ENCODE peak calls at places on chromosomes 2 and 18, in four cellular contexts. L is glutamatergic neuron, T is transverse colon, X is GM12864. M is an unnamed sample.

GRCh38 chr2:219024059-219024458 is 17.3 kb downstream of the CFAP65 start:
- DNase-seq in L (no peak), T (no peak), X (no peak), M (no peak)

GRCh38 chr2:118902279-118903028 is 39.5 kb upstream of the MARCO start:
- DNase-seq in L (no peak), T (no peak), X (no peak), M (no peak)

GRCh38 chr2:214830794-214831346 is 21.4 kb upstream of the BARD1 start:
- DNase-seq in X (no peak), L (no peak), T (no peak), M (no peak)

GRCh38 chr2:46306320-46306719 is 9.1 kb downstream of the EPAS1 start:
- DNase-seq in T (no peak), L (no peak), X (no peak), M (no peak)

GRCh38 chr18:22678486-22678885 is 254.6 kb upstream of the RBBP8 start:
- DNase-seq in T (peak), X (no peak), L (no peak), M (no peak)

GRCh38 chr2:71003396-71003795 is 8.7 kb upstream of the TEX261 start:
- DNase-seq in T (no peak), L (no peak), X (no peak), M (no peak)

GRCh38 chr18:23990474-23991410 is 23.8 kb upstream of the TTC39C start:
- DNase-seq in L (no peak), T (no peak), X (no peak), M (no peak)

GRCh38 chr2:57882895-57883515 is 163.6 kb upstream of the VRK2 start:
- DNase-seq in L (no peak), X (no peak), T (no peak), M (no peak)

GRCh38 chr2:108607706-108608301 is 73.5 kb downstream of the LIMS1 start:
- DNase-seq in L (no peak), T (no peak), X (no peak), M (no peak)

GRCh38 chr2:124024491-124025348 is at the start of gene CNTNAP5:
- DNase-seq in L (peak), X (no peak), T (peak), M (peak)

GRCh38 chr2:146602383-146602782 is 1242.4 kb upstream of the ACVR2A start:
- DNase-seq in T (no peak), X (no peak), L (no peak), M (no peak)

GRCh38 chr2:107002735-107003134 is 116.8 kb upstream of the ST6GAL2 start:
- DNase-seq in X (no peak), T (no peak), L (no peak), M (no peak)

GRCh38 chr2:139059617-139060016 is 279.4 kb upstream of the NXPH2 start:
- DNase-seq in T (no peak), X (no peak), L (no peak), M (no peak)

GRCh38 chr2:5940596-5941535 is 248.7 kb downstream of the SOX11 start:
- DNase-seq in X (no peak), T (no peak), L (no peak), M (no peak)

GRCh38 chr2:39584283-39584972 is 81.3 kb upstream of the TMEM178A start:
- DNase-seq in T (no peak), L (no peak), X (no peak), M (no peak)

GRCh38 chr2:14350856-14351255 is 281.7 kb upstream of the LRATD1 start:
- DNase-seq in T (no peak), L (no peak), X (no peak), M (no peak)

GRCh38 chr2:28356095-28356911 is 36.4 kb upstream of the FOSL2 start:
- DNase-seq in L (no peak), X (no peak), T (peak), M (no peak)

GRCh38 chr2:118982039-118982438 is 40.0 kb downstream of the MARCO start:
- DNase-seq in X (no peak), T (no peak), L (no peak), M (no peak)

GRCh38 chr2:191657977-191658376 is 20.0 kb upstream of the NABP1 start:
- DNase-seq in L (no peak), T (no peak), X (no peak), M (no peak)

GRCh38 chr2:26740890-26741302 is 23.2 kb upstream of the SLC35F6 start:
- DNase-seq in X (peak), T (no peak), L (peak), M (no peak)

GRCh38 chr2:47046271-47046670 is 108.8 kb downstream of the STPG4 start:
- DNase-seq in L (no peak), X (no peak), T (no peak), M (no peak)

GRCh38 chr2:168995744-168996143 is 35.4 kb downstream of the ABCB11 start:
- DNase-seq in X (no peak), T (no peak), L (no peak), M (no peak)

GRCh38 chr2:61758991-61759390 is 94.9 kb downstream of the FAM161A start:
- DNase-seq in L (no peak), X (no peak), T (no peak), M (no peak)

GRCh38 chr18:46518438-46518837 is 138.6 kb downstream of the LOXHD1 start:
- DNase-seq in T (no peak), X (no peak), L (no peak), M (no peak)

GRCh38 chr2:197675711-197676188 is 363 bp upstream of the RFTN2 start:
- DNase-seq in L (no peak), T (no peak), X (no peak), M (no peak)

GRCh38 chr2:16272038-16272788 is 331.9 kb downstream of the MYCN start:
- DNase-seq in L (no peak), X (no peak), T (no peak), M (no peak)

GRCh38 chr2:39403311-39403710 is 33.8 kb downstream of the MAP4K3 start:
- DNase-seq in L (no peak), X (no peak), T (no peak), M (no peak)

GRCh38 chr2:148865515-148865914 is 9.5 kb upstream of the KIF5C start:
- DNase-seq in T (no peak), L (no peak), X (no peak), M (no peak)

GRCh38 chr2:17245921-17246320 is 272.3 kb downstream of the RAD51AP2 start:
- DNase-seq in L (no peak), X (no peak), T (no peak), M (no peak)

GRCh38 chr2:140589696-140590095 is 1541.1 kb downstream of the LRP1B start:
- DNase-seq in L (no peak), X (no peak), T (no peak), M (no peak)

GRCh38 chr2:213251618-213252017 is 32.6 kb upstream of the SPAG16 start:
- DNase-seq in X (no peak), L (no peak), T (no peak), M (peak)

GRCh38 chr2:240245706-240246105 is 105.2 kb upstream of the OTOS start:
- DNase-seq in L (peak), T (no peak), X (no peak), M (no peak)

GRCh38 chr18:8754995-8755955 is 49.9 kb downstream of the MTCL1 start:
- DNase-seq in L (no peak), T (peak), X (no peak), M (peak)

GRCh38 chr2:54657664-54658083 is 65.8 kb upstream of the EML6 start:
- DNase-seq in L (peak), X (no peak), T (peak), M (peak)

GRCh38 chr2:182144780-182145170 is 159.1 kb downstream of the PPP1R1C start:
- DNase-seq in T (no peak), L (no peak), X (no peak), M (no peak)

GRCh38 chr2:108823286-108823685 is 36.7 kb downstream of the CCDC138 start:
- DNase-seq in L (no peak), X (no peak), T (no peak), M (no peak)

GRCh38 chr18:59220164-59220783 is 316 bp downstream of the GRP start:
- DNase-seq in X (no peak), T (no peak), L (peak), M (no peak)

GRCh38 chr2:98026927-98027522 is 31.3 kb upstream of the TMEM131 start:
- DNase-seq in L (no peak), X (peak), T (no peak), M (peak)

GRCh38 chr2:98027535-98027934 is 31.8 kb upstream of the TMEM131 start:
- DNase-seq in T (no peak), X (peak), L (no peak), M (peak)

GRCh38 chr2:98027955-98028593 is 32.3 kb upstream of the TMEM131 start:
- DNase-seq in T (no peak), X (no peak), L (no peak), M (no peak)

GRCh38 chr2:98026292-98026691 is 30.5 kb upstream of the TMEM131 start:
- DNase-seq in T (no peak), X (no peak), L (no peak), M (no peak)

DNA sequence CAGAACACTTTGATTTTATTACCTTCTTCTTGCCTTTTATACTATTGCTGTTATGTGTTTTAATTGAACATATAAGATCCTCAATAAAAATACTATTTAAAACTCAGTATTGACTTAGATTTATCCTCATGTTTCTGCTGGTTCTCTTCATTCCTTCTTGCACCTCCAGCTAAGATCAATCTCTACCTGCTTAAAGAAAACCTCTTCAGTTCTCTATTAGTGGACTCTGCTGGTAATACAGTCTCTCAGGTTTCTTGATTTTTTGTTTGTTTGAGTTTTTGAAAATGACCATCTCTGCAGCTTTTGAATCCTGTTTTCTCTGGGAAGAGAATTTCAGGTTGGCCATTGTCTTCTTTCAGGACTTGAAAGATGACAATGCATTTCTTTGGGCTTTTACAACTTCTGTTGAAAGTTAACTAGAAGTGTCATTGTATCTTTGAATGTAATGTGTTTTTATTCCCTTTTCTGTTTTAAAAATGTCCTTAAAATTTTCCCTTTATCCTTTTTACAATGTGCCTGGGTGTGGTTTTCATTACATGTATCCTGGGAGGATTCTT is 29.8 kb upstream of the TMEM131 start:
- DNase-seq in T (no peak), L (no peak), X (no peak), M (no peak)
- TF ChIP-seq CTCF in T (peak), L (no peak), X (peak), M (no peak)

GRCh38 chr2:96345403-96345802 is 9.8 kb downstream of the NCAPH start:
- DNase-seq in L (no peak), T (no peak), X (no peak), M (no peak)
- TF ChIP-seq CTCF in L (no peak), T (no peak), X (peak), M (peak)

DNA sequence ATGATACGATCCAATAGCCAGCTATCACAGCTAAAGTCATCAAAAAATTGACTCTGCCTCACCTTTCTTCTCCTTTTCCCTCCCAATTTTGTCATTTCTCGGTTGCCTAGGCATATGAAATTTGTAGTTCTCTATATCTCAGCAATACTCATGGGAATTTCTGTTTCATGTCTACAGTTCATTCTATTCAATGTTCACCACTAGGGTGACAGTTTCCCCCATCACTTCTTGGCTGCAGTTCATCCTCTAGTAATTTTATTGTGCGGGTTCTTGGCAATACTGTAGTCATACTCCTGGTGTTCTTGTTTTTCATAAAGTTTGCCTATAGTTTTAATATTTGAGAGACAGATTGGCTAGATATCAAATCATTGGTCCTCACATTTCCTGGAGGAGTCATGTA is 872.2 kb upstream of the ID2 start:
- DNase-seq in L (no peak), T (no peak), X (no peak), M (no peak)
- TF ChIP-seq CTCF in L (no peak), T (no peak), X (no peak), M (no peak)

GRCh38 chr2:207704031-207704430 is 7.4 kb upstream of the CCNYL1 start:
- DNase-seq in L (no peak), X (no peak), T (no peak), M (no peak)

GRCh38 chr2:207710814-207711740 is at the start of gene CCNYL1:
- DNase-seq in L (peak), T (peak), X (peak), M (peak)

GRCh38 chr2:207711750-207712487 is 479 bp downstream of the CCNYL1 start:
- DNase-seq in L (peak), X (no peak), T (peak), M (peak)

GRCh38 chr2:207706936-207707860 is 4.2 kb upstream of the CCNYL1 start:
- DNase-seq in X (no peak), T (no peak), L (no peak), M (no peak)
- TF ChIP-seq CTCF in X (no peak), T (no peak), L (no peak), M (no peak)